ENCODE peak calls at places on chromosomes 3 and 15, in four cellular contexts. U is K562, V is HCT116, X is HepG2. Q is an unnamed sample.

GRCh38 chr15:81001180-81002003 is 669 bp downstream of the TLNRD1 start:
- DNase-seq in U (peak), X (no peak), V (no peak), Q (no peak)

GRCh38 chr15:89845305-89845893 is 30.7 kb upstream of the ANPEP start:
- DNase-seq in V (peak), X (peak), U (no peak), Q (peak)

GRCh38 chr3:187929115-187929828 is 184.0 kb upstream of the BCL6 start:
- DNase-seq in V (no peak), X (no peak), U (no peak), Q (no peak)

GRCh38 chr3:184626942-184627341 is 65.4 kb downstream of the EPHB3 start:
- DNase-seq in V (no peak), U (no peak), X (no peak), Q (no peak)

GRCh38 chr3:100458814-100459213 is 33.6 kb upstream of the TMEM45A start:
- DNase-seq in V (no peak), X (no peak), U (no peak), Q (no peak)

GRCh38 chr15:51736069-51736468 is 1.4 kb downstream of the LYSMD2 start:
- DNase-seq in V (no peak), X (no peak), U (no peak), Q (no peak)

GRCh38 chr3:197899833-197900478 is 50.0 kb upstream of the RPL35A start:
- DNase-seq in V (no peak), U (no peak), X (no peak), Q (no peak)

GRCh38 chr3:120908803-120909601 is 997 bp downstream of the STXBP5L start:
- DNase-seq in V (no peak), U (no peak), X (no peak), Q (no peak)

GRCh38 chr3:136731274-136731884 is 20.8 kb downstream of the STAG1 start:
- DNase-seq in X (no peak), U (no peak), V (no peak), Q (no peak)

GRCh38 chr3:18758047-18758704 is 333.0 kb upstream of the SATB1 start:
- DNase-seq in V (peak), X (peak), U (peak), Q (peak)

GRCh38 chr3:129461022-129461421 is 21.0 kb downstream of the IFT122 start:
- DNase-seq in V (no peak), U (no peak), X (no peak), Q (no peak)

GRCh38 chr15:38554354-38554753 is 10.3 kb downstream of the RASGRP1 start:
- DNase-seq in X (no peak), V (no peak), U (no peak), Q (no peak)

GRCh38 chr3:60698117-60698516 is 553.1 kb downstream of the FHIT start:
- DNase-seq in V (no peak), X (no peak), U (no peak), Q (no peak)

GRCh38 chr3:152357587-152357986 is 88.9 kb downstream of the MBNL1 start:
- DNase-seq in V (no peak), U (no peak), X (no peak), Q (no peak)

GRCh38 chr15:77826006-77826695 is 193.4 kb upstream of the LINGO1 start:
- DNase-seq in V (no peak), X (no peak), U (no peak), Q (no peak)

GRCh38 chr3:126618760-126619159 is 36.2 kb downstream of the TXNRD3 start:
- DNase-seq in U (no peak), X (no peak), V (no peak), Q (no peak)

GRCh38 chr15:25734680-25735355 is 128.3 kb downstream of the ATP10A start:
- DNase-seq in U (no peak), V (no peak), X (no peak), Q (no peak)

GRCh38 chr15:25735550-25736384 is 127.4 kb downstream of the ATP10A start:
- DNase-seq in V (no peak), U (no peak), X (no peak), Q (no peak)

GRCh38 chr15:25736451-25736850 is 126.7 kb downstream of the ATP10A start:
- DNase-seq in U (no peak), V (no peak), X (no peak), Q (no peak)

GRCh38 chr15:25738171-25738792 is 124.8 kb downstream of the ATP10A start:
- DNase-seq in V (no peak), X (no peak), U (no peak), Q (no peak)

DNA sequence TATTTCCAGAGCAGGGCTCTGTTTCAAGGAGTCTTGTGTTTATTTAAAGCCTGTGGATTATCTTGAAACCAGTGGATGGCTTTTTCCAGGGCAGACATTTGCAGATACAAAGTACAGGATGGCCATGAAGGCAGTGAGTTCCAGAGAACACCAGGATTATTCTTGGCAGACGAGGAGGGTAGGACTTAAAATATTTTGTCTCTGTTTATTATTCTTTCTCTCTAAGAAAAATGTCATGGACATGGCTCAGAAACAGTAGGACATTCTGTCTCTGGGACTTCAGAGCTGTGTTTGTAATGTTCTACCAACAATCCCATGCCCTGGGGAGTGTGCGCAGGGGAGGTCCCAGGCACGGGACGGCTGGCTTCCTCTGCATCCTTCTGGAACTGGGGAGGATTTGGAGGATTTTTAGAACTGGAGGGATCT is 125.9 kb downstream of the ATP10A start:
- DNase-seq in V (no peak), X (no peak), U (no peak), Q (no peak)
- TF ChIP-seq POLR2AphosphoS5 in V (no peak), X (no peak), U (no peak), Q (no peak)

GRCh38 chr15:58517682-58518525 is 86.1 kb downstream of the LIPC start:
- DNase-seq in U (no peak), X (no peak), V (no peak), Q (no peak)

GRCh38 chr15:58517252-58517681 is 85.5 kb downstream of the LIPC start:
- DNase-seq in U (no peak), X (no peak), V (peak), Q (no peak)

GRCh38 chr15:58520464-58520863 is 88.7 kb downstream of the LIPC start:
- DNase-seq in U (no peak), X (no peak), V (no peak), Q (no peak)

GRCh38 chr15:58520936-58521292 is 89.1 kb downstream of the LIPC start:
- DNase-seq in X (no peak), U (no peak), V (no peak), Q (no peak)

GRCh38 chr15:58518626-58519025 is 86.8 kb downstream of the LIPC start:
- DNase-seq in X (no peak), V (no peak), U (no peak), Q (no peak)
- H3K4me3 ChIP-seq in X (no peak), V (no peak), U (no peak), Q (no peak)

DNA sequence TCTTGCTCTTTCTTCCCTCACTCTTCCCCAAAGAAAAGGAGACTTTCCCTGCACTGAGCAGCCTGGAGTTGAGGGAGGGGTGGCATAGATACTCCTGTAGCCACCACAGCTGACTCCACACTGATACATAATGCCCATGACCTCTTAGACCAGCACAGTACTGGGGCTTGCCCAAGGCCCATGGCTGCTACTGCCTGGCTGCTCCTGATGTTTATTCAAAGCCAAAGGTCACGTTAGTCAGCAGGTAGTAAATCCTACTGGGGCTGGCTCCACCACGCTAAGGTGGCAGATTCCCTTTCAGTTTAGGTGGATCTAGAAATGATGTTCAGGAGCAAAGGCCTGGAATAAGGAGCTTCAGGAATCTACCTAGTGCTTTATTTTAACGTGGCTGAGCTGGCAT is 212.7 kb downstream of the C3orf38 start:
- DNase-seq in X (peak), U (no peak), V (no peak), Q (no peak)
- TF ChIP-seq TCF7L2 in X (no peak), U (no peak), V (no peak), Q (no peak)

DNA sequence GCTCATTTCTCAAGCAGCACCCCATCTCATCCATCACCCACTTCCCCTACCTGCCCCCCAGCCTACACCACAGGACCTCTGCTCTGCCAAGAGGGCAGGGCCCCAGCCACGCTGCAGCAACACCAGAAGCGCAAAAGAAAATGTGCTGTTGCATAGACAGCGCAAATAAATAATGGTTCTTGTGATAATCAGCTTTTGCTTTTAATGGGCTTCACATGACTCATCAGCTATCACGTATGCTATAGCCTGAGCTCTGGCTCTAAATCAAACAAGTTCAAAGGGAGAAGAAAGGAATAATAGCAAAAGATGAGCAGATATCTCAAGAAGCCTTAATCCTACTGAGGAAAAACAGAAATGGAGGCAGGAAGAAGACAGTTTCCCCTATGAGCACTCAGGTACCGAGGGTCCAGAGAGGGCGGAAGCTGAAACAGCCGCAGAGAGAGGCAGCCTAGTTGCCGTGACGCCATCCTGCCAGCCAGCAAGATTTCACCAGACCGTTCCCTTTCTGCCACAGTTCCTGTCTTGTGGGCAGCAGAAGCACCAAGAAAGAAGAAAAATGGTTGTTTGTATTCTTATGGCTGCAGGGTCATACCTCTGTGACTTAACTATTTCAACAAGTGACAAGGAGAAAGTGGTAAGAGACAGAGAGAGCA is 22.1 kb downstream of the RAB27A start:
- DNase-seq in U (peak), X (no peak), V (no peak), Q (no peak)
- TF ChIP-seq POLR2AphosphoS5 in U (no peak), X (no peak), V (no peak), Q (no peak)

GRCh38 chr3:46078712-46079400 is 51.6 kb upstream of the XCR1 start:
- DNase-seq in U (peak), V (peak), X (peak), Q (peak)
- H3K4me3 ChIP-seq in U (no peak), V (peak), X (no peak), Q (no peak)

GRCh38 chr15:71114887-71115566 is at the start of gene THSD4:
- DNase-seq in V (no peak), U (peak), X (peak), Q (no peak)

GRCh38 chr15:71114066-71114680 is 1.1 kb upstream of the THSD4 start:
- DNase-seq in X (no peak), U (no peak), V (no peak), Q (no peak)

GRCh38 chr15:71116942-71117341 is 1.7 kb downstream of the THSD4 start:
- DNase-seq in U (no peak), X (no peak), V (no peak), Q (no peak)

GRCh38 chr15:71116366-71116765 is 1.1 kb downstream of the THSD4 start:
- DNase-seq in V (no peak), U (no peak), X (no peak), Q (no peak)

DNA sequence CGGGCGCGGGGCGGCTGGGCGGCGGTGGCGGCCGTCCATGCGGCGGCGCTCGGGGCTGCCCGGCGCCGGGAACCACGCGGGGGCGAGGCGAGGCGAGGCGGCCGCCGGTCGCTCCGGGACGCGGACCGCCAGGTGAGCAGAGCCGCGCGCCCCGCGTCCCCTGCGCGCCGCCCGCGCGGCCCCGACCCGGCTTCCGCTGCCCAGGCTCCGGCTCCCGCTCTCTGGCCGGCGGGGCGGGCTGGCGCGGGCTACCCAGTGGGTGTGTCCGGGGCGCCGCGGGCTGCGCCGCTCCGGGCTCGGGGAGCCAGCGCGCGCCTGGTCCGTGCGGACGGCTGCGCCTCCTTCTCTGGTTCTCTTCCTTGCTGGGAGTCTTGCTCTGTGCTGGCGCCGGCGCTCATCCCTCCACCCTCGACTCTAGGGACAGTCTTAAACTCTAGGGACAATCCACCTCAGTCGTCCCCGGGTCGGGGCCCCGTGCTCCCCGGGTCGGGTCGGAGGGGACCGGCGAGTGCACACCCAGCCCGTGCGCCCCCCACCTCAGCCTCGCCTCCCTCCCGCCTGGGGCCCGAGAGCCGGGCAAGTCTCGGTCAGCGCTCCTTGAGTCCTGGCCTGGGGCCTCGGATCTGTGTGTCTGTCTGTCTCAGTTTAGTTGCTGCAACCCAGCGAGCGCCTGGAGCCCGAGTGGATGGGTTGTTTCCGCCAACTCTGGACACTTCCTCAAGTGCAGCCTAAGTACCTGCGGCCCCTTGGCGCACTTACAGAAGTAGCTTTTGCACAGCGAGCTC is 488 bp downstream of the THSD4 start:
- DNase-seq in V (no peak), U (no peak), X (no peak), Q (no peak)
- TF ChIP-seq TCF7L2 in V (peak), U (no peak), X (no peak), Q (no peak)

GRCh38 chr15:74531144-74531811 is 9.7 kb upstream of the ARID3B start:
- DNase-seq in U (no peak), X (peak), V (no peak), Q (peak)
- TF ChIP-seq POLR2AphosphoS5 in U (no peak), X (no peak), V (no peak), Q (no peak)

DNA sequence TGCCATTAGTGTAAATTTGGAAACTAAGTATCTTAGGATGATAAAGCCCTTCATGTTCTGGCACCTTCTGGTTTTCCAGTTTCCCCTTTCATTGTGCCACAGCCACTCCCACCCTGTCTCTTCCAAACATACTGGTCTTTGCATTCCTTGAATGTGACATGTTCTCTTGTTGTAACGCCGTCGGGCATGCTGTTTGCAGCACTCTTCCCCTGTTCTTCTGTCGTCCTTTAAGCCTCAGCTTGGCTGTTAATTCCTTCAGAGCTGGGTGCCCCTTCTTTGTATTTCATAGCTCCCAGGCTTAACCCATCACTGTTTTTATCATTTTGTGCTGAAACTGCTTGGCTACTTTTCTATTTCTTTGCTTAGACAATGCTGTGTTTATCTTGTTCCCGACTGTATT is 95.5 kb upstream of the KCNAB1 start:
- DNase-seq in V (no peak), X (no peak), U (no peak), Q (no peak)
- H3K4me3 ChIP-seq in V (peak), X (no peak), U (no peak), Q (no peak)

Q was measured in Panc1.